ENCODE peak calls at places on chromosomes 7 and 10, in nine cellular contexts. One of them, this sample, is unnamed.

GRCh38 chr7:28586736-28587135 is 174.4 kb downstream of the CREB5 start:
- DNase-seq in prostate gland: peak; percentile 71
- DNase-seq in K562: no peak
- DNase-seq in endothelial cell of umbilical vein: no peak
- DNase-seq in breast epithelium: peak; percentile 89
- DNase-seq in suprapubic skin: no peak
- DNase-seq in HepG2: no peak
- DNase-seq in HCT116: no peak
- DNase-seq in GM23338: no peak
- DNase-seq in this sample: no peak

GRCh38 chr10:97774811-97775294 is 3.1 kb upstream of the SFRP5 start:
- DNase-seq in prostate gland: no peak
- DNase-seq in K562: no peak
- DNase-seq in endothelial cell of umbilical vein: no peak
- DNase-seq in breast epithelium: peak; percentile 45
- DNase-seq in suprapubic skin: no peak
- DNase-seq in HepG2: peak; percentile 84
- DNase-seq in HCT116: no peak
- DNase-seq in GM23338: no peak
- DNase-seq in this sample: no peak

GRCh38 chr7:15457959-15458955 is 103.6 kb downstream of the AGMO start:
- DNase-seq in prostate gland: no peak
- DNase-seq in K562: no peak
- DNase-seq in endothelial cell of umbilical vein: no peak
- DNase-seq in breast epithelium: no peak
- DNase-seq in suprapubic skin: no peak
- DNase-seq in HepG2: no peak
- DNase-seq in HCT116: no peak
- DNase-seq in GM23338: no peak
- DNase-seq in this sample: no peak

GRCh38 chr7:143003393-143004051 is 23.4 kb downstream of the OR9A2 start:
- DNase-seq in prostate gland: peak; percentile 12
- DNase-seq in K562: peak; percentile 77
- DNase-seq in endothelial cell of umbilical vein: peak; percentile 62
- DNase-seq in breast epithelium: no peak
- DNase-seq in suprapubic skin: no peak
- DNase-seq in HepG2: peak; percentile 1
- DNase-seq in HCT116: peak; percentile 36
- DNase-seq in GM23338: peak; percentile 65
- DNase-seq in this sample: no peak

GRCh38 chr10:12177642-12178041 is 18.0 kb downstream of the NUDT5 start:
- DNase-seq in prostate gland: no peak
- DNase-seq in K562: no peak
- DNase-seq in endothelial cell of umbilical vein: no peak
- DNase-seq in breast epithelium: no peak
- DNase-seq in suprapubic skin: no peak
- DNase-seq in HepG2: no peak
- DNase-seq in HCT116: no peak
- DNase-seq in GM23338: no peak
- DNase-seq in this sample: no peak

GRCh38 chr7:130095812-130096211 is 25.5 kb downstream of the KLHDC10 start:
- DNase-seq in prostate gland: no peak
- DNase-seq in K562: no peak
- DNase-seq in endothelial cell of umbilical vein: no peak
- DNase-seq in breast epithelium: no peak
- DNase-seq in suprapubic skin: no peak
- DNase-seq in HepG2: no peak
- DNase-seq in HCT116: no peak
- DNase-seq in GM23338: no peak
- DNase-seq in this sample: no peak

GRCh38 chr7:108146070-108146842 is 16.1 kb upstream of the LAMB4 start:
- DNase-seq in prostate gland: peak; percentile 53
- DNase-seq in K562: peak; percentile 54
- DNase-seq in endothelial cell of umbilical vein: peak; percentile 80
- DNase-seq in breast epithelium: peak; percentile 43
- DNase-seq in suprapubic skin: no peak
- DNase-seq in HepG2: peak; percentile 72
- DNase-seq in HCT116: peak; percentile 69
- DNase-seq in GM23338: peak; percentile 91
- DNase-seq in this sample: peak; percentile 63

GRCh38 chr7:39892361-39892760 is 57.7 kb upstream of the CDK13 start:
- DNase-seq in prostate gland: no peak
- DNase-seq in K562: no peak
- DNase-seq in endothelial cell of umbilical vein: no peak
- DNase-seq in breast epithelium: no peak
- DNase-seq in suprapubic skin: no peak
- DNase-seq in HepG2: no peak
- DNase-seq in HCT116: no peak
- DNase-seq in GM23338: no peak
- DNase-seq in this sample: no peak

GRCh38 chr7:151813445-151813844 is 63.5 kb downstream of the PRKAG2 start:
- DNase-seq in prostate gland: no peak
- DNase-seq in K562: no peak
- DNase-seq in endothelial cell of umbilical vein: no peak
- DNase-seq in breast epithelium: no peak
- DNase-seq in suprapubic skin: no peak
- DNase-seq in HepG2: no peak
- DNase-seq in HCT116: no peak
- DNase-seq in GM23338: no peak
- DNase-seq in this sample: no peak

GRCh38 chr7:157618823-157619606 is 282.2 kb downstream of the DNAJB6 start:
- DNase-seq in prostate gland: no peak
- DNase-seq in K562: no peak
- DNase-seq in endothelial cell of umbilical vein: no peak
- DNase-seq in breast epithelium: no peak
- DNase-seq in suprapubic skin: peak; percentile 70
- DNase-seq in HepG2: no peak
- DNase-seq in HCT116: no peak
- DNase-seq in GM23338: no peak
- DNase-seq in this sample: no peak

GRCh38 chr7:68622500-68622899 is 975.8 kb upstream of the AUTS2 start:
- DNase-seq in prostate gland: no peak
- DNase-seq in K562: no peak
- DNase-seq in endothelial cell of umbilical vein: no peak
- DNase-seq in breast epithelium: no peak
- DNase-seq in suprapubic skin: no peak
- DNase-seq in HepG2: no peak
- DNase-seq in HCT116: no peak
- DNase-seq in GM23338: no peak
- DNase-seq in this sample: no peak

GRCh38 chr7:77351539-77352004 is 64.6 kb downstream of the GSAP start:
- DNase-seq in prostate gland: no peak
- DNase-seq in K562: no peak
- DNase-seq in endothelial cell of umbilical vein: peak; percentile 30
- DNase-seq in breast epithelium: peak; percentile 21
- DNase-seq in suprapubic skin: no peak
- DNase-seq in HepG2: no peak
- DNase-seq in HCT116: no peak
- DNase-seq in GM23338: peak; percentile 32
- DNase-seq in this sample: peak; percentile 32

DNA sequence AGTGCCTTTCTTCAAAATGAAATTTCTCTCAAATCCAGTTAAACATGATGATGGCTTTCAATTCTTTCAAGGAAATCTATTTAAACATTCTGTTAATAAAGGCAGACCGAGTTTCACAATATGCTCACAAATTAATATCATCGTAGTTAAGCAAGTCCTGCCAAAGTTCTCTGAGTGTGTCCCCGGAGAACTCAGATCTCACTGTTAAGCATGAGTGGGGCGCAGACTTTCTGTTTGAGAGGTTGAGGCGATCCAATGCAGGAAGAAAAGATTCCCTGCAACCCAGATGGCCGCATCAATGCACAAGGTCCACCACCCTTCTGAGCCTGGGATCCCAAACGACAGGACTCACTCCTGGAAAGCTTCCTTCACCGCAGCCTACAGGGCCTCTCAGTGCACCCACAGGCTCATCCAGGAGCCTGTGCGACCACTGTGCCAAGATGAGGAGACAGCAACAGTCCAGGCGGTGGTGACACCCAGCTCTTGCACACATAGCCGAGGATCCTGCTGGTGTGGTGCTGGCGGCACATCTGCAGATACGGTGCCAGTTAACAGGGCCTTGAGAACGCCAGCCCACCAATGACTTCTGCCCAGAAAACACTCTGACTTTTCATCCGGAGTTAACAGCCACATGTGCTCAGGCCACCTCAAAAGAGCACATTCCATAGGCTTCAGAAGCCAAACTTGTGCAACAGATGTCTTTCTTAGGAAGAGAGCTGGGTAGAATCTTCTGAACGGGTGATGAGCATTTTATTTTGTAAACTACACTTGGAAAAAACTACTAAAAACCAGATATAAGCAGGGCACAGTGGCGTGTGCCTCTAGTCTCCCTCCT is 102.1 kb downstream of the ZRANB1 start:
- DNase-seq in prostate gland: no peak
- DNase-seq in K562: peak; percentile 1
- DNase-seq in endothelial cell of umbilical vein: no peak
- DNase-seq in breast epithelium: no peak
- DNase-seq in suprapubic skin: no peak
- DNase-seq in HepG2: no peak
- DNase-seq in HCT116: no peak
- DNase-seq in GM23338: no peak
- DNase-seq in this sample: no peak
- H3K4me1 ChIP-seq in prostate gland: peaks cover 16% of the 10 kb centered on the region
- H3K4me1 ChIP-seq in K562: peaks cover 30% of the 10 kb centered on the region
- H3K4me1 ChIP-seq in endothelial cell of umbilical vein: peaks cover 21% of the 10 kb centered on the region
- H3K4me1 ChIP-seq in breast epithelium: peaks cover 17% of the 10 kb centered on the region
- H3K4me1 ChIP-seq in suprapubic skin: peaks cover 47% of the 10 kb centered on the region
- H3K4me1 ChIP-seq in HepG2: no peaks in the 10 kb centered on the region
- H3K4me1 ChIP-seq in HCT116: peaks cover 83% of the 10 kb centered on the region
- H3K4me1 ChIP-seq in GM23338: peaks cover 93% of the 10 kb centered on the region
- H3K4me1 ChIP-seq in this sample: peaks cover 23% of the 10 kb centered on the region

GRCh38 chr7:99129001-99129400 is 14.9 kb downstream of the SMURF1 start:
- DNase-seq in prostate gland: no peak
- DNase-seq in K562: no peak
- DNase-seq in endothelial cell of umbilical vein: no peak
- DNase-seq in breast epithelium: no peak
- DNase-seq in suprapubic skin: no peak
- DNase-seq in HepG2: no peak
- DNase-seq in HCT116: no peak
- DNase-seq in GM23338: no peak
- DNase-seq in this sample: no peak

GRCh38 chr7:99127636-99128035 is 16.3 kb downstream of the SMURF1 start:
- DNase-seq in prostate gland: no peak
- DNase-seq in K562: no peak
- DNase-seq in endothelial cell of umbilical vein: no peak
- DNase-seq in breast epithelium: no peak
- DNase-seq in suprapubic skin: no peak
- DNase-seq in HepG2: no peak
- DNase-seq in HCT116: no peak
- DNase-seq in GM23338: no peak
- DNase-seq in this sample: no peak

GRCh38 chr7:99125505-99125865 is 18.4 kb downstream of the SMURF1 start:
- DNase-seq in prostate gland: no peak
- DNase-seq in K562: no peak
- DNase-seq in endothelial cell of umbilical vein: no peak
- DNase-seq in breast epithelium: no peak
- DNase-seq in suprapubic skin: no peak
- DNase-seq in HepG2: no peak
- DNase-seq in HCT116: no peak
- DNase-seq in GM23338: no peak
- DNase-seq in this sample: no peak

GRCh38 chr7:99128076-99128950 is 15.6 kb downstream of the SMURF1 start:
- DNase-seq in prostate gland: peak; percentile 79
- DNase-seq in K562: no peak
- DNase-seq in endothelial cell of umbilical vein: no peak
- DNase-seq in breast epithelium: no peak
- DNase-seq in suprapubic skin: no peak
- DNase-seq in HepG2: no peak
- DNase-seq in HCT116: no peak
- DNase-seq in GM23338: no peak
- DNase-seq in this sample: no peak

GRCh38 chr7:99126921-99127553 is 16.9 kb downstream of the SMURF1 start:
- DNase-seq in prostate gland: no peak
- DNase-seq in K562: peak; percentile 30
- DNase-seq in endothelial cell of umbilical vein: no peak
- DNase-seq in breast epithelium: no peak
- DNase-seq in suprapubic skin: no peak
- DNase-seq in HepG2: no peak
- DNase-seq in HCT116: no peak
- DNase-seq in GM23338: peak; percentile 34
- DNase-seq in this sample: no peak
- TF ChIP-seq POLR2AphosphoS5 in prostate gland: no peak
- TF ChIP-seq POLR2AphosphoS5 in K562: no peak
- TF ChIP-seq POLR2AphosphoS5 in endothelial cell of umbilical vein: no peak
- TF ChIP-seq POLR2AphosphoS5 in breast epithelium: no peak
- TF ChIP-seq POLR2AphosphoS5 in suprapubic skin: no peak
- TF ChIP-seq POLR2AphosphoS5 in HepG2: no peak
- TF ChIP-seq POLR2AphosphoS5 in HCT116: no peak
- TF ChIP-seq POLR2AphosphoS5 in GM23338: no peak
- TF ChIP-seq POLR2AphosphoS5 in this sample: no peak

GRCh38 chr7:101594790-101595189 is 34.3 kb downstream of the MYL10 start:
- DNase-seq in prostate gland: no peak
- DNase-seq in K562: no peak
- DNase-seq in endothelial cell of umbilical vein: no peak
- DNase-seq in breast epithelium: no peak
- DNase-seq in suprapubic skin: no peak
- DNase-seq in HepG2: no peak
- DNase-seq in HCT116: no peak
- DNase-seq in GM23338: no peak
- DNase-seq in this sample: no peak
- H3K4me1 ChIP-seq in prostate gland: peaks cover 2% of the 10 kb centered on the region
- H3K4me1 ChIP-seq in K562: no peaks in the 10 kb centered on the region
- H3K4me1 ChIP-seq in endothelial cell of umbilical vein: no peaks in the 10 kb centered on the region
- H3K4me1 ChIP-seq in breast epithelium: no peaks in the 10 kb centered on the region
- H3K4me1 ChIP-seq in suprapubic skin: peaks cover 17% of the 10 kb centered on the region
- H3K4me1 ChIP-seq in HepG2: peaks cover 30% of the 10 kb centered on the region
- H3K4me1 ChIP-seq in HCT116: peaks cover 25% of the 10 kb centered on the region
- H3K4me1 ChIP-seq in GM23338: no peaks in the 10 kb centered on the region
- H3K4me1 ChIP-seq in this sample: peaks cover 6% of the 10 kb centered on the region

DNA sequence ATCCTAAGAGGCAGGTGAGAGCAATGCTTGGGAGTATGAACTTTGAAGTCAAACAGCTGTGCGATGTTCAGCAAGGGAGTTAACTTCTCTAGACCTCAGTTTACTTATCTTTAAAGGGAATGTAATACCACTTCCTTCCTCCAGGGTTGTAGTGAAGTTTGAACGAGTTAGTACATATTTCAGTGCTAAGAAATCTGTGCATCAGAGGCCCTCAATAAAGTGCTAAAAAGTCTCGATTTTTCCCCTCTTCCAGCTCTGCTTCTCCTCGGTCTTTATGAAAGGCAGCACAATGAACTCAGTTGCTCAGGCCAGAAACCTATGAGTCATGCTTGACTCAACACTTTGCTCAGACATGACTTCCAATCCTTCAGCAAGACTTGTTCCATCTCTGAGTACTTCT is 418.9 kb downstream of the MDFIC start:
- DNase-seq in prostate gland: no peak
- DNase-seq in K562: no peak
- DNase-seq in endothelial cell of umbilical vein: peak; percentile 47
- DNase-seq in breast epithelium: no peak
- DNase-seq in suprapubic skin: no peak
- DNase-seq in HepG2: no peak
- DNase-seq in HCT116: peak; percentile 47
- DNase-seq in GM23338: peak; percentile 20
- DNase-seq in this sample: no peak
- TF ChIP-seq POLR2AphosphoS5 in prostate gland: no peak
- TF ChIP-seq POLR2AphosphoS5 in K562: no peak
- TF ChIP-seq POLR2AphosphoS5 in endothelial cell of umbilical vein: no peak
- TF ChIP-seq POLR2AphosphoS5 in breast epithelium: no peak
- TF ChIP-seq POLR2AphosphoS5 in suprapubic skin: no peak
- TF ChIP-seq POLR2AphosphoS5 in HepG2: no peak
- TF ChIP-seq POLR2AphosphoS5 in HCT116: no peak
- TF ChIP-seq POLR2AphosphoS5 in GM23338: no peak
- TF ChIP-seq POLR2AphosphoS5 in this sample: no peak

This sample was measured in transverse colon.